ENCODE peak calls at places on chromosomes 6 and 20, in four cellular contexts. X is tibial nerve, I is GM23248, U is A673. T is an unnamed sample.

GRCh38 chr20:52601295-52601971 is 370.7 kb upstream of the TSHZ2 start:
- DNase-seq in X (no peak), U (peak), I (no peak), T (no peak)

GRCh38 chr6:55014321-55015088 is 159.8 kb upstream of the HCRTR2 start:
- DNase-seq in X (no peak), U (peak), I (peak), T (no peak)

GRCh38 chr6:2579241-2579761 is 171.4 kb downstream of the MYLK4 start:
- DNase-seq in X (no peak), I (peak), U (no peak), T (no peak)

GRCh38 chr6:107657755-107658461 is 166.2 kb downstream of the SCML4 start:
- DNase-seq in U (no peak), X (no peak), I (no peak), T (no peak)

GRCh38 chr6:146544783-146545182 is 1.1 kb downstream of the RAB32 start:
- DNase-seq in X (no peak), U (no peak), I (peak), T (no peak)

GRCh38 chr6:77089776-77090175 is 373.5 kb downstream of the HTR1B start:
- DNase-seq in I (peak), X (no peak), U (no peak), T (no peak)

GRCh38 chr6:119390276-119390793 is 40.8 kb upstream of the MAN1A1 start:
- DNase-seq in I (no peak), X (no peak), U (no peak), T (no peak)

GRCh38 chr6:138654715-138655634 is 118.6 kb upstream of the CCDC28A start:
- DNase-seq in I (peak), U (peak), X (no peak), T (no peak)

GRCh38 chr6:138765896-138766487 is 7.6 kb upstream of the CCDC28A start:
- DNase-seq in X (no peak), U (peak), I (peak), T (no peak)

GRCh38 chr6:23533954-23534725 is 591.9 kb upstream of the NRSN1 start:
- DNase-seq in X (no peak), I (peak), U (peak), T (no peak)

GRCh38 chr6:80607814-80608391 is 501.4 kb downstream of the BCKDHB start:
- DNase-seq in U (peak), I (peak), X (no peak), T (no peak)

GRCh38 chr6:70849348-70850069 is 107.4 kb downstream of the B3GAT2 start:
- DNase-seq in X (no peak), U (no peak), I (no peak), T (no peak)

GRCh38 chr6:146481527-146481926 is 62.1 kb upstream of the RAB32 start:
- DNase-seq in U (no peak), I (no peak), X (no peak), T (no peak)

GRCh38 chr20:50152394-50153152 is 950 bp downstream of the PEDS1 start:
- DNase-seq in U (no peak), I (peak), X (no peak), T (no peak)

GRCh38 chr6:167831281-167831680 is 4.6 kb downstream of the AFDN start:
- DNase-seq in I (no peak), U (no peak), X (no peak), T (no peak)
- H3K4me3 ChIP-seq in I (no peak), U (no peak), X (no peak), T (no peak)

GRCh38 chr6:29747688-29748250 is 24.5 kb downstream of the HLA-F start:
- DNase-seq in X (no peak), U (no peak), I (no peak), T (no peak)
- H3K4me3 ChIP-seq in X (peak), U (peak), I (peak), T (peak)

GRCh38 chr20:6629564-6629963 is 137.9 kb upstream of the BMP2 start:
- DNase-seq in U (no peak), I (no peak), X (no peak), T (no peak)
- H3K4me3 ChIP-seq in U (no peak), I (no peak), X (no peak), T (no peak)

DNA sequence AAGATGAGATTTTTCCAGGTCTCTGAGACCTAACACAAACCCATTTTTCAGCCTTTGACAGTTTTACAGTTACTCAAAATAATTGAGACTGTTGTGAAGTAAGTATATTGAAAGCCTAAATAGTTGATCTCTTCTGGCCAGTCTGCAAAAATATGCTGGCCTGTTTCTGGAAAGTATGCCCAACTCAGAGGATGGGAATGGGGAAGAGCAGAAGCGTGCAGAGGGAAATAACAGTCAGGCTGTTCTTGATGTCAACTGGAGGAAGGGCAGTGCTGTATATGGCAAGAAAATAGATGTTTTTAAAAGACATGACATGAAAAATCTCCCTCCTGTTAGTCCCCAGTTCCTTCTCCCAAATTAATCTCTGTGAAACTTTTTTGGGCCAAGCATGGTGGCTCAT is 3.8 kb downstream of the GID8 start:
- DNase-seq in X (no peak), I (peak), U (no peak), T (no peak)
- H3K4me3 ChIP-seq in X (no peak), I (no peak), U (no peak), T (no peak)

GRCh38 chr6:113871975-113872374 is 14.8 kb downstream of the MARCKS start:
- DNase-seq in X (no peak), I (no peak), U (no peak), T (no peak)
- H3K4me3 ChIP-seq in X (no peak), I (no peak), U (no peak), T (no peak)

GRCh38 chr6:316753-317038 is 24.4 kb downstream of the DUSP22 start:
- DNase-seq in X (no peak), U (no peak), I (no peak), T (no peak)

GRCh38 chr6:317452-318144 is 25.3 kb downstream of the DUSP22 start:
- DNase-seq in X (no peak), I (no peak), U (no peak), T (no peak)

GRCh38 chr6:317068-317451 is 24.8 kb downstream of the DUSP22 start:
- DNase-seq in U (no peak), X (no peak), I (no peak), T (no peak)

GRCh38 chr6:319177-320131 is 27.2 kb downstream of the DUSP22 start:
- DNase-seq in I (no peak), X (no peak), U (no peak), T (no peak)

DNA sequence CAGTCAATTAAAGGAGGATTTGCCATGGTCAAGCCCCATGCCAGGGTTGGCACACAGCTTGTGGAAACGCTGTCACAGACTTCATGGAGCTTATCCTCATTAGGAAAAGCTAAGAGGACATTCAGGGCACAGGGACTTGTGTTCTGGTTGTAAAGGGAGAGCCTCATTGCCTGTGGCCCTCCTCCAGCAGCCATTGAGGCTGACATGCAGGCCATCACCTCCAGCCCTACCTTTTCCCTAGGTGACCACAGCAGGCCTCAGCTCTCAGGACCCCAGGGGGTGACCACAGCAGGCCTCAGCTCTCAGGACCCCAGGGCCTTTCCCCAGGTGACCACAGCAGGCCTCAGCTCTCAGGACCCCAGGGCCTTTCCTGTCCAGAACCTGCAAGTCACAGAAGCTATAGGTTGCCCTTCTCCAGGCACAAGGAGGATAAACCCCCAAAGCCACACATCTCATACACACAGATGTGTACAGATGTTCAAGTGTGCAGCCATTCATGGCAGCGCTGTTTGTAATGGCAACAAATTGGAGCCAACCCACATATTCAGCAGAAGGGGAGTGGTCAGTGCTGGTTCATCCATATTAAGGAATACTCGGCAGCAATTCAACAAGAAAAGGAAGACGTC is 26.1 kb downstream of the DUSP22 start:
- DNase-seq in X (no peak), I (no peak), U (no peak), T (no peak)
- H3K4me3 ChIP-seq in X (no peak), I (no peak), U (no peak), T (no peak)

T was measured in vagina.